ENCODE peak calls at places on chromosomes 5 and 9, in eight cellular contexts. Q, J, I, O, N, S, U and T are unnamed samples.

GRCh38 chr5:132363431-132364112 is 5.9 kb upstream of the SLC22A5 start:
- DNase-seq in I (peak; percentile 94), J (peak; percentile 51), Q (no peak), U (no peak), S (peak; percentile 94), O (no peak), N (peak; percentile 96), T (no peak)

GRCh38 chr5:124330595-124330994 is 415.8 kb downstream of the ZNF608 start:
- DNase-seq in Q (no peak), J (no peak), S (peak; percentile 75), I (no peak), O (no peak), N (peak; percentile 29), U (no peak), T (no peak)

GRCh38 chr5:1186351-1187233 is 14.8 kb upstream of the SLC6A19 start:
- DNase-seq in I (no peak), U (no peak), Q (no peak), O (no peak), N (no peak), J (no peak), S (no peak), T (no peak)

GRCh38 chr5:79229357-79230174 is 6.4 kb upstream of the JMY start:
- DNase-seq in I (no peak), S (peak; percentile 30), O (no peak), Q (no peak), N (peak; percentile 96), U (no peak), J (no peak), T (no peak)

GRCh38 chr5:154652746-154653417 is 102.3 kb upstream of the LARP1 start:
- DNase-seq in I (peak; percentile 5), S (peak; percentile 8), U (no peak), O (no peak), J (no peak), N (no peak), Q (no peak), T (no peak)

GRCh38 chr9:129595323-129595741 is 25.6 kb downstream of the C9orf50 start:
- DNase-seq in J (no peak), S (peak; percentile 61), O (no peak), Q (no peak), U (no peak), I (no peak), N (no peak), T (no peak)

GRCh38 chr5:138138949-138139775 is at the start of gene NME5:
- DNase-seq in Q (no peak), J (no peak), I (peak; percentile 72), N (no peak), O (peak; percentile 85), S (peak; percentile 80), U (no peak), T (no peak)

GRCh38 chr5:103110403-103110802 is 9.5 kb downstream of the GIN1 start:
- DNase-seq in I (no peak), U (no peak), S (no peak), Q (no peak), N (no peak), O (no peak), J (no peak), T (no peak)

GRCh38 chr9:1018121-1018520 is 32.0 kb upstream of the DMRT2 start:
- DNase-seq in O (peak; percentile 42), Q (no peak), N (no peak), I (no peak), J (no peak), U (peak; percentile 20), S (no peak), T (no peak)

GRCh38 chr9:77819672-77820071 is 171.6 kb upstream of the GNA14 start:
- DNase-seq in N (no peak), U (no peak), O (no peak), S (peak; percentile 41), I (no peak), J (no peak), Q (no peak), T (no peak)

GRCh38 chr5:51286046-51286445 is 97.2 kb upstream of the ISL1 start:
- DNase-seq in S (no peak), N (no peak), O (no peak), Q (no peak), U (no peak), J (no peak), I (no peak), T (no peak)

GRCh38 chr5:140631831-140632365 is 1.1 kb downstream of the CD14 start:
- DNase-seq in I (no peak), S (no peak), O (no peak), N (no peak), U (no peak), J (no peak), Q (no peak), T (no peak)

GRCh38 chr5:123505633-123506032 is 6.3 kb upstream of the CSNK1G3 start:
- DNase-seq in O (no peak), U (no peak), S (no peak), I (no peak), Q (no peak), N (no peak), J (no peak), T (no peak)

GRCh38 chr9:132672413-132672690 is 2.1 kb downstream of the GTF3C4 start:
- DNase-seq in J (no peak), N (peak; percentile 30), U (no peak), S (peak; percentile 29), I (peak; percentile 34), Q (no peak), O (no peak), T (no peak)